ENCODE peak calls at places on chromosomes 13 and 19, in eight cellular contexts. One of them, this sample, is unnamed.
A peak's percentile ranks its signal among the peaks of the same experiment; 100 is the strongest.

GRCh38 chr13:20461860-20462532 is 63.7 kb downstream of the CRYL1 start:
- DNase-seq in right lobe of liver: no peak
- DNase-seq in heart left ventricle: peak; percentile 60
- DNase-seq in breast epithelium: no peak
- DNase-seq in A549: no peak
- DNase-seq in CD4-positive, alpha-beta memory T cell: no peak
- DNase-seq in HCT116: no peak
- DNase-seq in adipocyte: no peak
- DNase-seq in this sample: peak; percentile 30

GRCh38 chr13:39655041-39655568 is 357 bp upstream of the COG6 start:
- DNase-seq in breast epithelium: no peak
- DNase-seq in CD4-positive, alpha-beta memory T cell: no peak
- DNase-seq in heart left ventricle: no peak
- DNase-seq in HCT116: no peak
- DNase-seq in A549: no peak
- DNase-seq in adipocyte: no peak
- DNase-seq in right lobe of liver: no peak
- DNase-seq in this sample: no peak

GRCh38 chr13:41821195-41821594 is 139.7 kb downstream of the VWA8 start:
- DNase-seq in breast epithelium: no peak
- DNase-seq in A549: no peak
- DNase-seq in right lobe of liver: no peak
- DNase-seq in heart left ventricle: no peak
- DNase-seq in HCT116: no peak
- DNase-seq in adipocyte: no peak
- DNase-seq in CD4-positive, alpha-beta memory T cell: no peak
- DNase-seq in this sample: no peak

GRCh38 chr13:43629691-43630480 is 156.9 kb downstream of the ENOX1 start:
- DNase-seq in adipocyte: peak; percentile 21
- DNase-seq in CD4-positive, alpha-beta memory T cell: no peak
- DNase-seq in A549: no peak
- DNase-seq in heart left ventricle: no peak
- DNase-seq in right lobe of liver: no peak
- DNase-seq in breast epithelium: no peak
- DNase-seq in HCT116: no peak
- DNase-seq in this sample: no peak

GRCh38 chr19:42420055-42420544 is 7.1 kb downstream of the LIPE start:
- DNase-seq in A549: peak; percentile 100
- DNase-seq in adipocyte: peak; percentile 47
- DNase-seq in right lobe of liver: no peak
- DNase-seq in HCT116: peak; percentile 50
- DNase-seq in CD4-positive, alpha-beta memory T cell: peak; percentile 83
- DNase-seq in heart left ventricle: no peak
- DNase-seq in breast epithelium: no peak
- DNase-seq in this sample: no peak

GRCh38 chr13:27012482-27013197 is 159.0 kb downstream of the USP12 start:
- DNase-seq in right lobe of liver: no peak
- DNase-seq in adipocyte: peak; percentile 70
- DNase-seq in heart left ventricle: no peak
- DNase-seq in HCT116: no peak
- DNase-seq in CD4-positive, alpha-beta memory T cell: no peak
- DNase-seq in breast epithelium: no peak
- DNase-seq in A549: no peak
- DNase-seq in this sample: no peak

GRCh38 chr13:27954406-27954851 is 14.7 kb downstream of the CDX2 start:
- DNase-seq in HCT116: no peak
- DNase-seq in right lobe of liver: peak; percentile 69
- DNase-seq in adipocyte: peak; percentile 49
- DNase-seq in CD4-positive, alpha-beta memory T cell: no peak
- DNase-seq in breast epithelium: no peak
- DNase-seq in A549: peak; percentile 21
- DNase-seq in heart left ventricle: no peak
- DNase-seq in this sample: no peak

GRCh38 chr13:51822106-51822840 is 18.3 kb upstream of the DHRS12 start:
- DNase-seq in CD4-positive, alpha-beta memory T cell: peak; percentile 70
- DNase-seq in heart left ventricle: no peak
- DNase-seq in HCT116: no peak
- DNase-seq in breast epithelium: no peak
- DNase-seq in adipocyte: no peak
- DNase-seq in right lobe of liver: no peak
- DNase-seq in A549: no peak
- DNase-seq in this sample: no peak

GRCh38 chr13:112941349-112941748 is 27.7 kb upstream of the MCF2L start:
- DNase-seq in A549: no peak
- DNase-seq in right lobe of liver: peak; percentile 36
- DNase-seq in CD4-positive, alpha-beta memory T cell: no peak
- DNase-seq in HCT116: no peak
- DNase-seq in heart left ventricle: no peak
- DNase-seq in breast epithelium: no peak
- DNase-seq in adipocyte: no peak
- DNase-seq in this sample: no peak

GRCh38 chr13:22128413-22129198 is 457.7 kb downstream of the FGF9 start:
- DNase-seq in right lobe of liver: no peak
- DNase-seq in breast epithelium: no peak
- DNase-seq in adipocyte: no peak
- DNase-seq in A549: no peak
- DNase-seq in heart left ventricle: no peak
- DNase-seq in HCT116: no peak
- DNase-seq in CD4-positive, alpha-beta memory T cell: no peak
- DNase-seq in this sample: no peak

GRCh38 chr19:2329528-2329927 is 1.0 kb downstream of the SPPL2B start:
- DNase-seq in right lobe of liver: no peak
- DNase-seq in HCT116: no peak
- DNase-seq in heart left ventricle: no peak
- DNase-seq in adipocyte: peak; percentile 3
- DNase-seq in breast epithelium: no peak
- DNase-seq in CD4-positive, alpha-beta memory T cell: peak; percentile 18
- DNase-seq in A549: no peak
- DNase-seq in this sample: no peak

GRCh38 chr19:49957262-49957915 is 3.6 kb downstream of the SIGLEC11 start:
- DNase-seq in adipocyte: peak; percentile 6
- DNase-seq in breast epithelium: no peak
- DNase-seq in HCT116: no peak
- DNase-seq in right lobe of liver: no peak
- DNase-seq in A549: no peak
- DNase-seq in CD4-positive, alpha-beta memory T cell: no peak
- DNase-seq in heart left ventricle: no peak
- DNase-seq in this sample: no peak

GRCh38 chr13:95355491-95355890 is 54.2 kb upstream of the ABCC4 start:
- DNase-seq in A549: no peak
- DNase-seq in CD4-positive, alpha-beta memory T cell: no peak
- DNase-seq in HCT116: no peak
- DNase-seq in breast epithelium: no peak
- DNase-seq in right lobe of liver: no peak
- DNase-seq in heart left ventricle: no peak
- DNase-seq in adipocyte: peak; percentile 11
- DNase-seq in this sample: no peak

GRCh38 chr19:10870955-10871603 is at the start of gene CARM1:
- DNase-seq in CD4-positive, alpha-beta memory T cell: peak; percentile 99
- DNase-seq in adipocyte: peak; percentile 99
- DNase-seq in A549: peak; percentile 84
- DNase-seq in breast epithelium: peak; percentile 99
- DNase-seq in HCT116: peak; percentile 89
- DNase-seq in right lobe of liver: peak; percentile 100
- DNase-seq in heart left ventricle: peak; percentile 99
- DNase-seq in this sample: peak; percentile 100

GRCh38 chr19:10871711-10872550 is 578 bp downstream of the CARM1 start:
- DNase-seq in A549: no peak
- DNase-seq in HCT116: no peak
- DNase-seq in CD4-positive, alpha-beta memory T cell: peak; percentile 54
- DNase-seq in heart left ventricle: peak; percentile 53
- DNase-seq in adipocyte: peak; percentile 64
- DNase-seq in breast epithelium: no peak
- DNase-seq in right lobe of liver: peak; percentile 71
- DNase-seq in this sample: peak; percentile 61

GRCh38 chr19:10870501-10870954 is 825 bp upstream of the CARM1 start:
- DNase-seq in heart left ventricle: no peak
- DNase-seq in breast epithelium: no peak
- DNase-seq in CD4-positive, alpha-beta memory T cell: no peak
- DNase-seq in HCT116: no peak
- DNase-seq in A549: no peak
- DNase-seq in adipocyte: no peak
- DNase-seq in right lobe of liver: no peak
- DNase-seq in this sample: no peak

GRCh38 chr19:10866495-10866894 is 4.9 kb upstream of the CARM1 start:
- DNase-seq in heart left ventricle: no peak
- DNase-seq in HCT116: no peak
- DNase-seq in CD4-positive, alpha-beta memory T cell: no peak
- DNase-seq in breast epithelium: no peak
- DNase-seq in A549: no peak
- DNase-seq in adipocyte: no peak
- DNase-seq in right lobe of liver: no peak
- DNase-seq in this sample: no peak

DNA sequence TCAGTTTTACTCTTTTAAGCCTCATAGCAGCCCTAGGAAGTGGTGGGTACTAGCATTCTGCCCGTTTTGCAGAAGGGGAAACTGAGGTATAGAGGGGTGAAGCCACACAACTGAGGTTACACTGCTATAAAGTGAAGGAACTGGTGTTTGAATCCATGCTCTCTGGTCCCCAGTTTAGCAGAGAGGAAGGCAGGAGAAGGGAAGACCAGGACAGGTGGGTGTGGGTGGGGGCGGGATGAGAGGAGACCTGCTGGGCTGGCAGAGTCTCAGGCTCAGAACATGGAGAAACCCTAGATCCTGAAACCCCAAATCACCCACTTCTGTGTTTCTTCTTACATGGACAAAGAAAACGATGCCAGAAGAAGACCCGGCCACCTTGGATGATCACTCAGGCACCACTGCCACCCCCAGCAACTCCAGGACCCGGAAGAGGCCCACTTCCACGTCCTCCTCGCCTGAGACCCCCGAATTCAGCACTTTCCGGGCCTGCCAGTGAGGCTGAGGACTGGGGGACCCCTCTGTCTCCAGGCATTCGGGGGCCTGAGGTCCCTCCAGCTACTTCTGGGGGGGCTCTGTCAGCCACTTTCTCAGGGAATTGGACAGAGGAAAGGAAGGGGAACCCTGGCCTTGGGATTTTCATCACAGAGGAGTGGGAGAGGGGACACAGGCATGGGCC is 2.3 kb upstream of the CARM1 start:
- DNase-seq in right lobe of liver: no peak
- DNase-seq in CD4-positive, alpha-beta memory T cell: no peak
- DNase-seq in A549: no peak
- DNase-seq in adipocyte: no peak
- DNase-seq in heart left ventricle: no peak
- DNase-seq in HCT116: no peak
- DNase-seq in breast epithelium: no peak
- DNase-seq in this sample: no peak
- H3K4me1 ChIP-seq in right lobe of liver: peaks cover 12% of the 10 kb centered on the region
- H3K4me1 ChIP-seq in CD4-positive, alpha-beta memory T cell: peaks cover 27% of the 10 kb centered on the region
- H3K4me1 ChIP-seq in A549: peaks cover 9% of the 10 kb centered on the region
- H3K4me1 ChIP-seq in adipocyte: peaks cover 18% of the 10 kb centered on the region
- H3K4me1 ChIP-seq in heart left ventricle: peaks cover 11% of the 10 kb centered on the region
- H3K4me1 ChIP-seq in HCT116: peaks cover 35% of the 10 kb centered on the region
- H3K4me1 ChIP-seq in breast epithelium: no peaks in the 10 kb centered on the region
- H3K4me1 ChIP-seq in this sample: peaks cover 25% of the 10 kb centered on the region

GRCh38 chr19:46357846-46358583 is 11.1 kb downstream of the PPP5C start:
- DNase-seq in A549: no peak
- DNase-seq in adipocyte: no peak
- DNase-seq in CD4-positive, alpha-beta memory T cell: no peak
- DNase-seq in heart left ventricle: no peak
- DNase-seq in right lobe of liver: no peak
- DNase-seq in HCT116: no peak
- DNase-seq in breast epithelium: no peak
- DNase-seq in this sample: no peak
- H3K4me1 ChIP-seq in A549: peaks cover 30% of the 10 kb centered on the region
- H3K4me1 ChIP-seq in adipocyte: peaks cover 12% of the 10 kb centered on the region
- H3K4me1 ChIP-seq in CD4-positive, alpha-beta memory T cell: peaks cover 26% of the 10 kb centered on the region
- H3K4me1 ChIP-seq in heart left ventricle: peaks cover 17% of the 10 kb centered on the region
- H3K4me1 ChIP-seq in right lobe of liver: peaks cover 40% of the 10 kb centered on the region
- H3K4me1 ChIP-seq in HCT116: peaks cover 7% of the 10 kb centered on the region
- H3K4me1 ChIP-seq in breast epithelium: no peaks in the 10 kb centered on the region
- H3K4me1 ChIP-seq in this sample: peaks cover 16% of the 10 kb centered on the region

GRCh38 chr19:12815088-12815487 is 8.7 kb downstream of the RNASEH2A start:
- DNase-seq in heart left ventricle: no peak
- DNase-seq in A549: no peak
- DNase-seq in right lobe of liver: no peak
- DNase-seq in CD4-positive, alpha-beta memory T cell: no peak
- DNase-seq in breast epithelium: no peak
- DNase-seq in adipocyte: no peak
- DNase-seq in HCT116: no peak
- DNase-seq in this sample: no peak
- H3K4me1 ChIP-seq in heart left ventricle: no peaks in the 10 kb centered on the region
- H3K4me1 ChIP-seq in A549: no peaks in the 10 kb centered on the region
- H3K4me1 ChIP-seq in right lobe of liver: no peaks in the 10 kb centered on the region
- H3K4me1 ChIP-seq in CD4-positive, alpha-beta memory T cell: no peaks in the 10 kb centered on the region
- H3K4me1 ChIP-seq in breast epithelium: no peaks in the 10 kb centered on the region
- H3K4me1 ChIP-seq in adipocyte: no peaks in the 10 kb centered on the region
- H3K4me1 ChIP-seq in HCT116: no peaks in the 10 kb centered on the region
- H3K4me1 ChIP-seq in this sample: no peaks in the 10 kb centered on the region

DNA sequence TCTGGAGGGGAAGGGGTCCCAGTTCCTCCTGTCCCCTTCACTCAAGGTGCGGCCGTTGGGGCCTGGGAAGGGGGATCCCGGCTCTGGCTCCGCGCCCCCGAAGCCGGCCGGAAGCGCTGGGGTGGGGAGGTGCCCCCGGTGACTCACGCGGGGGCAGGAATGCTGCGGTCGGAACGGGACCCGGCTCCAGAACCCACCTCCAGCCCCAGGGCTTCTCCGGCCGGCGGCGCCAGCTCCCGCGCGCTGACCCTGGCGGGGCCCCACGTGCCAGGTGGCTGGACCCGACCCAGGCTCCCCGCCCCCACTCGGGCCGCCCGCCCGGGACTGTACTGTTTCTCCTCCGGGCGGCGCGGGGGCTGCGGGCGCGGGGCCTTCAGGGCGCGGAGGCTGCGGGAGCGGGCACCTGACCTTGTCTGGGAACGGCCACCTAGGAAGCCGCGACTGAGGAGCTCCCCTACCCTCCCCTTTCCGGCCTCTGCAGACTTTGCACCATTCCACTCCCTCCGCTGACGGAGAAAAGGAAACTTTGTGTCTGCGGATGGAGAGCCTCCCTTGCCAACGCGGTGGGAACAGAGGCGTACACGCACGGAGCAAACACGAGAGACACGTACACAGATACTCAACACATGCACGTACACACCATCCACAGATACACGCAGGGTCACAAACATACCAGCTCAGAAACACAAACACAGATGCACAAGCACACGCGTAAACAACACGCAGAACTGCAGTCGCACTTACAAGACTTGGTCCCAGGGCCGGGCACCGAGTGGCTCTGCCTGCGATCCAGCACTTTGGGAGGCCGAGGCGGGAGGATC is 7.2 kb downstream of the AXL start:
- DNase-seq in HCT116: peak; percentile 72
- DNase-seq in breast epithelium: peak; percentile 63
- DNase-seq in heart left ventricle: peak; percentile 75
- DNase-seq in CD4-positive, alpha-beta memory T cell: peak; percentile 62
- DNase-seq in adipocyte: peak; percentile 91
- DNase-seq in A549: peak; percentile 97
- DNase-seq in right lobe of liver: peak; percentile 66
- DNase-seq in this sample: peak; percentile 61
- H3K4me1 ChIP-seq in HCT116: peaks cover 93% of the 10 kb centered on the region
- H3K4me1 ChIP-seq in breast epithelium: peaks cover 8% of the 10 kb centered on the region
- H3K4me1 ChIP-seq in heart left ventricle: peaks cover 4% of the 10 kb centered on the region
- H3K4me1 ChIP-seq in CD4-positive, alpha-beta memory T cell: peaks cover 14% of the 10 kb centered on the region
- H3K4me1 ChIP-seq in adipocyte: peaks cover 48% of the 10 kb centered on the region
- H3K4me1 ChIP-seq in A549: peaks cover 64% of the 10 kb centered on the region
- H3K4me1 ChIP-seq in right lobe of liver: no peaks in the 10 kb centered on the region
- H3K4me1 ChIP-seq in this sample: peaks cover 5% of the 10 kb centered on the region

This sample was measured in heart right ventricle.